ENCODE peak calls at places on chromosome 22, in eight cellular contexts. A is CD8-positive, alpha-beta T cell; Z is pancreas; K is upper lobe of right lung; P is neuronal stem cell; D is psoas muscle; G is right atrium auricular region; J is spleen. B is an unnamed sample.

GRCh38 chr22:22079404-22080148 is 97.0 kb upstream of the TOP3B start:
- DNase-seq in A (no peak), Z (no peak), K (no peak), P (no peak), D (no peak), G (peak), J (peak), B (no peak)

GRCh38 chr22:35140879-35141745 is 75.2 kb downstream of the ISX start:
- DNase-seq in A (no peak), Z (no peak), K (no peak), P (peak), D (no peak), G (no peak), J (peak), B (no peak)

GRCh38 chr22:34814260-34814659 is 251.7 kb upstream of the ISX start:
- DNase-seq in A (no peak), Z (no peak), K (no peak), P (no peak), D (no peak), G (no peak), J (no peak), B (no peak)

GRCh38 chr22:23781533-23781932 is 5.2 kb upstream of the SMARCB1 start:
- DNase-seq in A (no peak), Z (no peak), K (no peak), P (no peak), D (peak), G (no peak), J (no peak), B (no peak)

GRCh38 chr22:11307996-11308395 is 4220.0 kb upstream of the OR11H1 start:
- DNase-seq in A (no peak), Z (no peak), K (no peak), P (no peak), D (no peak), G (no peak), J (no peak), B (no peak)

GRCh38 chr22:17167486-17167885 is 8.4 kb upstream of the HDHD5 start:
- DNase-seq in A (no peak), Z (peak), K (no peak), P (no peak), D (peak), G (no peak), J (no peak), B (no peak)

GRCh38 chr22:22527312-22527711 is 7.2 kb upstream of the ZNF280A start:
- DNase-seq in A (no peak), Z (no peak), K (no peak), P (no peak), D (no peak), G (no peak), J (no peak), B (no peak)

GRCh38 chr22:49033616-49034015 is 794.1 kb downstream of the BRD1 start:
- DNase-seq in A (no peak), Z (no peak), K (peak), P (no peak), D (no peak), G (no peak), J (peak), B (no peak)

GRCh38 chr22:23763579-23764331 is 965 bp downstream of the C22orf15 start:
- DNase-seq in A (peak), Z (no peak), K (peak), P (no peak), D (no peak), G (no peak), J (peak), B (peak)

GRCh38 chr22:40107756-40108437 is 69.8 kb upstream of the TNRC6B start:
- DNase-seq in A (no peak), Z (no peak), K (no peak), P (no peak), D (no peak), G (no peak), J (no peak), B (no peak)

GRCh38 chr22:17637490-17638181 is 921 bp upstream of the BCL2L13 start:
- DNase-seq in A (no peak), Z (no peak), K (no peak), P (no peak), D (no peak), G (no peak), J (no peak), B (no peak)

GRCh38 chr22:49925525-49926128 is 7.2 kb downstream of the CRELD2 start:
- DNase-seq in A (peak), Z (no peak), K (no peak), P (no peak), D (no peak), G (no peak), J (peak), B (peak)

GRCh38 chr22:22892096-22893052 is 4.8 kb downstream of the IGLL5 start:
- DNase-seq in A (no peak), Z (no peak), K (no peak), P (no peak), D (no peak), G (no peak), J (no peak), B (no peak)

GRCh38 chr22:25176175-25176574 is 23.5 kb upstream of the CRYBB3 start:
- DNase-seq in A (no peak), Z (no peak), K (peak), P (no peak), D (no peak), G (no peak), J (no peak), B (no peak)

GRCh38 chr22:40486962-40487602 is 116.7 kb downstream of the SGSM3 start:
- DNase-seq in A (no peak), Z (no peak), K (no peak), P (no peak), D (no peak), G (no peak), J (no peak), B (no peak)

GRCh38 chr22:23911318-23911980 is 17.3 kb downstream of the MIF start:
- DNase-seq in A (no peak), Z (no peak), K (no peak), P (no peak), D (no peak), G (no peak), J (no peak), B (no peak)

GRCh38 chr22:34845391-34845790 is 220.6 kb upstream of the ISX start:
- DNase-seq in A (no peak), Z (no peak), K (no peak), P (no peak), D (no peak), G (no peak), J (no peak), B (no peak)

GRCh38 chr22:42964994-42965699 is 49.8 kb downstream of the PACSIN2 start:
- DNase-seq in A (no peak), Z (no peak), K (no peak), P (no peak), D (no peak), G (no peak), J (no peak), B (no peak)

GRCh38 chr22:49838771-49839717 is 11.4 kb upstream of the BRD1 start:
- DNase-seq in A (peak), Z (no peak), K (no peak), P (no peak), D (no peak), G (no peak), J (peak), B (peak)

GRCh38 chr22:39297490-39298193 is 21.8 kb downstream of the RPL3 start:
- DNase-seq in A (no peak), Z (peak), K (no peak), P (no peak), D (no peak), G (no peak), J (no peak), B (no peak)

GRCh38 chr22:42436402-42436801 is 4.2 kb upstream of the NFAM1 start:
- DNase-seq in A (no peak), Z (no peak), K (no peak), P (no peak), D (no peak), G (no peak), J (no peak), B (no peak)

GRCh38 chr22:30408388-30409101 is 11.7 kb downstream of the SEC14L2 start:
- DNase-seq in A (no peak), Z (no peak), K (no peak), P (no peak), D (no peak), G (no peak), J (no peak), B (no peak)

GRCh38 chr22:38298312-38299000 is 18.8 kb downstream of the CSNK1E start:
- DNase-seq in A (peak), Z (no peak), K (no peak), P (no peak), D (no peak), G (no peak), J (peak), B (peak)

GRCh38 chr22:40654522-40655167 is 18.1 kb upstream of the MRTFA start:
- DNase-seq in A (no peak), Z (peak), K (no peak), P (no peak), D (peak), G (peak), J (no peak), B (no peak)

GRCh38 chr22:22171357-22172218 is 73.0 kb upstream of the VPREB1 start:
- DNase-seq in A (no peak), Z (no peak), K (no peak), P (no peak), D (no peak), G (no peak), J (no peak), B (no peak)

GRCh38 chr22:46250783-46251125 is 661 bp upstream of the CDPF1 start:
- DNase-seq in A (no peak), Z (no peak), K (no peak), P (no peak), D (no peak), G (no peak), J (no peak), B (no peak)

GRCh38 chr22:17808688-17809403 is 34.6 kb upstream of the BID start:
- DNase-seq in A (no peak), Z (no peak), K (no peak), P (no peak), D (no peak), G (no peak), J (no peak), B (no peak)

DNA sequence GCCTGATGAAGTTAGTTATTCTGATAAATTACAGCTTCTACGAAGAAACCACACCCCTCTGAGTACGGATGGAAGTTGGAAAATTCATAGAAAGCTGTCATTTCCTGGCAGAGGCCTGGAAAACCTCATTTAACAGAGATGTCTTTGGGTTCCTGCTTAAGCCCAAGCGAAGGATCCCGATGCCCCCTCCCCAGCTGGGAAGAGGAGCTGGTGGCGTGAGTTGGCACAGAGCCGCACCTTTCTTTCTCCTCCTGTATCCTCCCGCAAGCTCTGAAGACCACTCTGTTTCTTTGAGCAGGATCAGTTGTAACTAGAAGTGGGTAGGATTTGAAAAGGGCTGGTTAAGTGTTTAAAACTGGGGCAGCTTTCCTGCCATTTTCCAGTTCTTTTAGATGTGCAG is 62.7 kb downstream of the PARVB start:
- DNase-seq in A (no peak), Z (no peak), K (no peak), P (no peak), D (no peak), G (no peak), J (no peak), B (no peak)
- H3K27ac ChIP-seq in A (no peak), Z (no peak), K (no peak), P (no peak), D (peak), G (peak), J (no peak), B (no peak)

GRCh38 chr22:37281646-37282384 is 493 bp upstream of the CYTH4 start:
- DNase-seq in A (no peak), Z (no peak), K (no peak), P (no peak), D (no peak), G (no peak), J (no peak), B (no peak)
- H3K4me3 ChIP-seq in A (peak), Z (no peak), K (peak), P (no peak), D (no peak), G (no peak), J (peak), B (peak)

GRCh38 chr22:47377926-47378560 is 615.6 kb downstream of the TBC1D22A start:
- DNase-seq in A (no peak), Z (no peak), K (peak), P (no peak), D (no peak), G (no peak), J (no peak), B (no peak)
- H3K27ac ChIP-seq in A (no peak), Z (no peak), K (no peak), P (no peak), D (no peak), G (no peak), J (no peak), B (no peak)

DNA sequence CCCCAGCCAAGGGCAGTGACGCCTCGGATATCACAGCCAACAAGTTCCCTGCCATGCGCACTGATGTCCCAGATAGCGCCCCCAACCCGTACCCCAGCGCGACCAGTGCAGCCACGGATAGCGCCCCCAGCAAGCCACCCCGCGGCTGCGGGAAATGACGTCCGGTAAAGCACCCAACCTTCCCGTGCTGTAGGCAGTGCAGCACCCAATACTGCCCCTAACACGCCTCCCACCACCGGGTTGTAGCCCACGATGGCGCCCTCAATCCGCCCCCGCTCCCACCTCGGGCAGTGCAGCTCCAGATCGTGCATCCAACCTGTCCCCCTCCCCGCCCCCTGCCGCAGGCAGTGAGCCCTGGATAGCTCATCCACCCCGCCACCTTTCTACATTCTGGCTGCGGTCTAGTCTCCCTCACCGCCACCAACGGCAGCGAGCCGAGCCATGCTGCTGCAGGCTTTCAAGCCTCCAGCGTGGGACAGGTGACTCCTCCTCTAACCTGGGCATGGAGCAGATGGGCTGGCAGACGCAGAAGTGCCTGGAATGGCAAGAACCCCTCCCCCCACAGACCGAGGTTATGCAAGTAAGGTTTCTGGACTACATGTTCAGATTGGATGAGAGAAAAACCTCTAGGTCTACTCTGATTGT is 540 bp downstream of the RFPL2 start:
- DNase-seq in A (no peak), Z (no peak), K (no peak), P (no peak), D (no peak), G (no peak), J (no peak), B (peak)
- H3K4me3 ChIP-seq in A (peak), Z (no peak), K (peak), P (peak), D (no peak), G (no peak), J (no peak), B (peak)

GRCh38 chr22:36284171-36284571 is 31.2 kb downstream of the APOL1 start:
- DNase-seq in A (no peak), Z (no peak), K (peak), P (no peak), D (no peak), G (no peak), J (peak), B (no peak)

GRCh38 chr22:36281726-36282077 is 28.8 kb downstream of the APOL1 start:
- DNase-seq in A (no peak), Z (no peak), K (peak), P (no peak), D (no peak), G (no peak), J (no peak), B (no peak)

GRCh38 chr22:36280379-36280778 is 27.4 kb downstream of the APOL1 start:
- DNase-seq in A (no peak), Z (no peak), K (peak), P (no peak), D (no peak), G (no peak), J (no peak), B (no peak)

GRCh38 chr22:36285017-36285416 is 32.1 kb downstream of the APOL1 start:
- DNase-seq in A (no peak), Z (no peak), K (peak), P (no peak), D (peak), G (no peak), J (peak), B (no peak)

GRCh38 chr22:36282078-36282831 is 29.3 kb downstream of the APOL1 start:
- DNase-seq in A (no peak), Z (no peak), K (peak), P (no peak), D (no peak), G (no peak), J (peak), B (no peak)
- H3K27ac ChIP-seq in A (no peak), Z (no peak), K (no peak), P (no peak), D (no peak), G (no peak), J (peak), B (no peak)

GRCh38 chr22:45210577-45211431 is 29.9 kb downstream of the KIAA0930 start:
- DNase-seq in A (no peak), Z (no peak), K (peak), P (no peak), D (no peak), G (no peak), J (peak), B (no peak)
- H3K4me3 ChIP-seq in A (no peak), Z (no peak), K (no peak), P (peak), D (peak), G (no peak), J (no peak), B (no peak)

GRCh38 chr22:28978863-28979799 is 82.5 kb downstream of the C22orf31 start:
- DNase-seq in A (no peak), Z (no peak), K (no peak), P (no peak), D (no peak), G (no peak), J (no peak), B (no peak)

GRCh38 chr22:28977481-28977971 is 84.1 kb downstream of the C22orf31 start:
- DNase-seq in A (no peak), Z (no peak), K (no peak), P (no peak), D (no peak), G (no peak), J (no peak), B (no peak)

GRCh38 chr22:28978158-28978557 is 83.5 kb downstream of the C22orf31 start:
- DNase-seq in A (no peak), Z (no peak), K (no peak), P (no peak), D (peak), G (peak), J (no peak), B (no peak)

GRCh38 chr22:28976588-28976987 is 85.0 kb downstream of the C22orf31 start:
- DNase-seq in A (no peak), Z (no peak), K (no peak), P (no peak), D (no peak), G (no peak), J (no peak), B (no peak)

DNA sequence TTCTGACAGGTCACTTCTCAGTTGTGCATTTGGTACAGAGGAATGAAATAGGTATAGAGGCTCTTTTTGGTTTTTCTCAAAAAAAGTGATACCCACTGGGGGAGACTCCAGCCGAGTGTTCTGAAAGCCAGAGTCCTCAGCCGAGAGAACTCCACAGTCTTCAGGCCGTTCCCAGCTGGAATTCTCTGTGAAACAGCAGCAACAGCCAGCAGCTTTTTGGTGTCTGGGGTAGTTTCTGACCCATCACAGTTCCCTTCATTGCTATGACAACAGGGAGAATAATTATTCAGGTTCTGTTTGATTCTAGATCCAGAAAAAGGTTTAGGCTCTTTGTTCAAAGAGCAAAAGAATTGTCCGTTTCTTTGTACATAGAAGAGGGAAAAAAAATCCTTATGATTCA is 84.6 kb downstream of the C22orf31 start:
- DNase-seq in A (no peak), Z (no peak), K (no peak), P (no peak), D (no peak), G (no peak), J (no peak), B (no peak)
- H3K27ac ChIP-seq in A (no peak), Z (peak), K (peak), P (no peak), D (peak), G (peak), J (no peak), B (no peak)

GRCh38 chr22:20904980-20905355 is 12.2 kb upstream of the CRKL start:
- DNase-seq in A (no peak), Z (no peak), K (no peak), P (no peak), D (no peak), G (no peak), J (no peak), B (no peak)
- H3K4me3 ChIP-seq in A (no peak), Z (no peak), K (no peak), P (no peak), D (no peak), G (no peak), J (no peak), B (no peak)

GRCh38 chr22:19178659-19179471 is at the start of gene SLC25A1:
- DNase-seq in A (peak), Z (peak), K (peak), P (peak), D (peak), G (peak), J (peak), B (peak)
- H3K27ac ChIP-seq in A (peak), Z (peak), K (peak), P (peak), D (peak), G (peak), J (peak), B (peak)

B was measured in CD8-positive, alpha-beta memory T cell.